ENCODE peak calls at places on chromosomes 6 and 20, in eight cellular contexts. G is psoas muscle, I is dorsolateral prefrontal cortex, C is A673, X is A549, F is left ventricle myocardium inferior, O is kidney, Y is AG10803. J is an unnamed sample.
A peak's percentile ranks its signal among the peaks of the same experiment; 100 is the strongest.

GRCh38 chr20:25308671-25309394 is 60.9 kb downstream of the PYGB start:
- DNase-seq in G (no peak), I (no peak), C (no peak), X (no peak), F (no peak), O (peak; percentile 71), Y (peak; percentile 63), J (no peak)

GRCh38 chr6:39095578-39095977 is 19.4 kb downstream of the SAYSD1 start:
- DNase-seq in G (no peak), I (no peak), C (no peak), X (no peak), F (no peak), O (no peak), Y (no peak), J (no peak)

GRCh38 chr20:32603046-32603726 is 18.1 kb upstream of the NOL4L start:
- DNase-seq in G (no peak), I (no peak), C (no peak), X (no peak), F (no peak), O (no peak), Y (no peak), J (peak; percentile 26)

GRCh38 chr20:1423625-1424106 is 30.8 kb upstream of the FKBP1A start:
- DNase-seq in G (no peak), I (no peak), C (peak; percentile 93), X (no peak), F (no peak), O (no peak), Y (peak; percentile 53), J (peak; percentile 53)

GRCh38 chr6:73262701-73263569 is at the start of gene KHDC1:
- DNase-seq in G (peak; percentile 65), I (peak; percentile 70), C (peak; percentile 80), X (peak; percentile 52), F (peak; percentile 33), O (peak; percentile 78), Y (peak; percentile 53), J (peak; percentile 83)

GRCh38 chr6:70456725-70457124 is 43.4 kb downstream of the FAM135A start:
- DNase-seq in G (no peak), I (no peak), C (no peak), X (no peak), F (no peak), O (no peak), Y (no peak), J (no peak)

GRCh38 chr20:44540834-44541233 is 19.0 kb upstream of the SERINC3 start:
- DNase-seq in G (no peak), I (no peak), C (peak; percentile 30), X (no peak), F (no peak), O (no peak), Y (peak; percentile 50), J (no peak)

GRCh38 chr6:139722540-139722939 is 348.1 kb upstream of the CITED2 start:
- DNase-seq in G (no peak), I (no peak), C (no peak), X (no peak), F (no peak), O (no peak), Y (no peak), J (no peak)

GRCh38 chr6:170423814-170424633 is 117.5 kb downstream of the FAM120B start:
- DNase-seq in G (no peak), I (no peak), C (no peak), X (no peak), F (no peak), O (no peak), Y (no peak), J (no peak)

GRCh38 chr6:158999669-159000403 is at the start of gene RSPH3:
- DNase-seq in G (peak; percentile 97), I (peak; percentile 97), C (peak; percentile 97), X (peak; percentile 83), F (peak; percentile 93), O (peak; percentile 98), Y (peak; percentile 88), J (peak; percentile 97)
- TF ChIP-seq CTCF in G (peak; percentile 11), I (peak; percentile 36), C (peak; percentile 32), X (peak; percentile 18), F (peak; percentile 33), O (peak; percentile 21), Y (peak; percentile 28), J (peak; percentile 4)

DNA sequence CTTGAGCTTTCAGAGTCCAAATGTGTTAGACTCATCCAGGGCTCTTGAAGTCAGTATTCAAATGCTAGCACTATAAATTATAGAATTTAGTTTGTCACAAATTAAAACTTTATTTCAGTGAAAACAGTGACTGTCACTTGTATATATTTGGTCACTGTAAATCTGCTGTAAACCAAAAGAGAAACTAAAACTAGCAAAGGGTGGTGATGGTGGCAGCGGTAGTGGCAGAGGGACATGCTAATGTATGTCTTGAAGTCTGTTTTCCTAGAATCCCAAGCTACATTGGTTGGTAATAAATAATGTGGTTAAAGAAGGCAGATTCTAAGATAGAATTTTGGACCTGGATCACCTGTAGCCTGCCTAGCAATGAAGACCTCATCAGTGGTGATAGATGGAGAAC is 140.4 kb upstream of the CENPW start:
- DNase-seq in G (no peak), I (no peak), C (no peak), X (no peak), F (no peak), O (no peak), Y (no peak), J (no peak)
- H3K4me3 ChIP-seq in G (no peak overlapping the region), I (no peak overlapping the region), C (no peak overlapping the region), X (no peak overlapping the region), F (no peak overlapping the region), O (no peak overlapping the region), Y (no peak overlapping the region), J (no peak overlapping the region)

DNA sequence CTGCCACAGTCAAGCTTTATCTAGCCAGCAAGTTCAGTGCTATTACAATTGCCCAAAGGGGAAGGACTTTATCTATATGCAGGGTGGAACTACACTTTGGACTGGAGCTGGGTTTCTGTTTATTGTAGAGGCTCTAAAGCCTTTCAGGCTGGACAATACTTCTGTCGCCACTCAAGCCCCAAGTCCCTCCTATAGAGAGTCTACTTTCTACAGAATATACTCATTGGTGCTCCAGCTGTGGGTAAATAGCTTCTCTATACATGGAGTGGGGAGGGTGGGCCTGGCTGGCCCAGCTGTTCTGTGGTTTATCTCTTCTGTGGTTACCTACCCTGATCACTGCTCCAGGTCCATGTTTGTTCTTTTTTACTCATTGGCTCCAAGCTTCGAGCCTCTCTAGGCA is 151.8 kb upstream of the MYLIP start:
- DNase-seq in G (no peak), I (no peak), C (no peak), X (no peak), F (no peak), O (no peak), Y (no peak), J (no peak)
- TF ChIP-seq CTCF in G (no peak), I (no peak), C (no peak), X (no peak), F (no peak), O (no peak), Y (no peak), J (no peak)

GRCh38 chr20:53773792-53774371 is 180.2 kb upstream of the ZNF217 start:
- DNase-seq in G (no peak), I (no peak), C (peak; percentile 47), X (peak; percentile 91), F (no peak), O (no peak), Y (peak; percentile 99), J (no peak)
- H3K4me3 ChIP-seq in G (no peak overlapping the region), I (no peak overlapping the region), C (no peak overlapping the region), X (no peak overlapping the region), F (no peak overlapping the region), O (no peak overlapping the region), Y (no peak overlapping the region), J (no peak overlapping the region)

GRCh38 chr6:91166271-91166670 is 579.4 kb upstream of the MAP3K7 start:
- DNase-seq in G (no peak), I (no peak), C (no peak), X (no peak), F (no peak), O (no peak), Y (no peak), J (no peak)

GRCh38 chr6:91173651-91174050 is 586.8 kb upstream of the MAP3K7 start:
- DNase-seq in G (no peak), I (no peak), C (peak; percentile 42), X (no peak), F (no peak), O (no peak), Y (no peak), J (no peak)

GRCh38 chr6:91164105-91164504 is 577.2 kb upstream of the MAP3K7 start:
- DNase-seq in G (no peak), I (no peak), C (no peak), X (no peak), F (no peak), O (no peak), Y (no peak), J (no peak)

DNA sequence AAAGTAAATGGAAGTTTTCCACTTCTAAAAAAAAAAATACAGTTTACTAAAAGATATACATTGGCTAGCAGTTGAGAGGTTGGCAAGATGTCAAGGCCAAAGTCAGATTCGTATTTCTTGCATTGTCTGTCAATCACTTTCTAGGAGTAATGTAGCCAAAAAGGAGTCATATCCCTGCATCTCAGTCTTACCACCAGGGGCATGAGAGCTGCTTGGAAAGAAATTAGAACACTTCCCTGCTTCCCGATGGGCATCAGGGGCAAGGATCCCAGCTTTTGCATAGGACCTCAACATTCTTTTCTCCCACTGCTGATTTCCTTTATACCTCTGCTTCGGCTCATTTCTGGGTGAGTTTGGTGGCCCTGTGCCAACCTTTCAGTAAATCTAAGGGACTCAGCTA is 581.0 kb upstream of the MAP3K7 start:
- DNase-seq in G (no peak), I (no peak), C (peak; percentile 62), X (no peak), F (no peak), O (no peak), Y (no peak), J (no peak)
- TF ChIP-seq CTCF in G (no peak), I (peak; percentile 14), C (peak; percentile 55), X (no peak), F (no peak), O (no peak), Y (no peak), J (no peak)

GRCh38 chr6:136551103-136551502 is 881 bp upstream of the MAP7 start:
- DNase-seq in G (no peak), I (no peak), C (no peak), X (no peak), F (no peak), O (no peak), Y (no peak), J (no peak)
- H3K4me3 ChIP-seq in G (peak overlapping the region; percentile 79), I (peak overlapping the region; percentile 93), C (peak overlapping the region; percentile 56), X (peak overlapping the region; percentile 98), F (peak overlapping the region; percentile 86), O (peak overlapping the region; percentile 71), Y (no peak overlapping the region), J (no peak overlapping the region)

DNA sequence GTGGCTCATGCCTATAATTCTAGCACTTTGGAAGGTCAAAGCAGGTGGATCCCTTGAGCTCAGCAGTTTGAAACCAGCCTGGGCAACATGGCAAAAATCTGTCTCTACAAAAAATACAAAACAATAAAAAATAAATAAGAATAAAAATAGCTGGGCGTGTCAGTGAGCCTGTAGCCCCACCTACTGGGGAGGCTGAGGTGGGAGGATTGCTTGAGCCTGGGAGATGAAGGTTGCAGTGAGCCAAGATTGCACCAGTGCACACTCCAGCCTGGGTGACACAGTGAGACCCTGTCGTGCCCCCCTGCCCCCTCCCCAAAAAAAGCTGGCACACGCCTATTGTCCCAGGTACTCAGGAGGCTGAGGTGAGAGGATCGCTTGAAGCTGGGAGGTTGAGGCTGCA is 35.1 kb upstream of the SRPK1 start:
- DNase-seq in G (no peak), I (no peak), C (no peak), X (no peak), F (no peak), O (no peak), Y (no peak), J (no peak)
- TF ChIP-seq CTCF in G (peak; percentile 8), I (no peak), C (peak; percentile 51), X (peak; percentile 26), F (no peak), O (no peak), Y (peak; percentile 15), J (peak; percentile 35)

GRCh38 chr20:63005862-63006564 is 751 bp downstream of the BHLHE23 start:
- DNase-seq in G (no peak), I (no peak), C (peak; percentile 41), X (no peak), F (no peak), O (peak; percentile 67), Y (peak; percentile 11), J (no peak)
- H3K4me3 ChIP-seq in G (no peak overlapping the region), I (no peak overlapping the region), C (peak overlapping the region; percentile 32), X (peak overlapping the region; percentile 32), F (peak overlapping the region; percentile 52), O (no peak overlapping the region), Y (no peak overlapping the region), J (no peak overlapping the region)

J was measured in GM12865.